ENCODE peak calls at places on chromosomes 2 and 18, in six cellular contexts. R, B, Y, J, U and L are unnamed samples. For H3K27me3, the result is how much of the 10 kb centered on the place peaks cover.

GRCh38 chr2:145094353-145094752 is 574.4 kb upstream of the ZEB2 start:
- DNase-seq in U (no peak), R (no peak), J (no peak), Y (no peak), B (no peak), L (no peak)

GRCh38 chr2:655626-656025 is 21.6 kb downstream of the TMEM18 start:
- DNase-seq in R (peak), B (no peak), Y (no peak), J (no peak), U (no peak), L (no peak)

GRCh38 chr2:176435691-176436215 is 166.5 kb downstream of the MTX2 start:
- DNase-seq in B (no peak), Y (no peak), J (no peak), U (no peak), R (no peak), L (no peak)

GRCh38 chr2:191593622-191594416 is 84.1 kb upstream of the NABP1 start:
- DNase-seq in Y (no peak), R (no peak), J (no peak), B (no peak), U (no peak), L (no peak)

GRCh38 chr2:177894546-177894945 is 178.0 kb downstream of the PDE11A start:
- DNase-seq in U (no peak), J (no peak), B (no peak), R (no peak), Y (no peak), L (no peak)

GRCh38 chr2:33412920-33413319 is 63.5 kb upstream of the RASGRP3 start:
- DNase-seq in B (no peak), J (peak), U (no peak), R (no peak), Y (no peak), L (no peak)

GRCh38 chr2:52220393-52220792 is 1188.5 kb upstream of the NRXN1 start:
- DNase-seq in U (no peak), J (no peak), B (no peak), R (no peak), Y (no peak), L (peak)

GRCh38 chr2:191382801-191383200 is 137.6 kb downstream of the MYO1B start:
- DNase-seq in R (no peak), U (no peak), B (peak), Y (no peak), J (no peak), L (peak)

GRCh38 chr2:10688921-10689807 is 611 bp downstream of the NOL10 start:
- DNase-seq in R (no peak), B (peak), U (no peak), J (no peak), Y (no peak), L (peak)

DNA sequence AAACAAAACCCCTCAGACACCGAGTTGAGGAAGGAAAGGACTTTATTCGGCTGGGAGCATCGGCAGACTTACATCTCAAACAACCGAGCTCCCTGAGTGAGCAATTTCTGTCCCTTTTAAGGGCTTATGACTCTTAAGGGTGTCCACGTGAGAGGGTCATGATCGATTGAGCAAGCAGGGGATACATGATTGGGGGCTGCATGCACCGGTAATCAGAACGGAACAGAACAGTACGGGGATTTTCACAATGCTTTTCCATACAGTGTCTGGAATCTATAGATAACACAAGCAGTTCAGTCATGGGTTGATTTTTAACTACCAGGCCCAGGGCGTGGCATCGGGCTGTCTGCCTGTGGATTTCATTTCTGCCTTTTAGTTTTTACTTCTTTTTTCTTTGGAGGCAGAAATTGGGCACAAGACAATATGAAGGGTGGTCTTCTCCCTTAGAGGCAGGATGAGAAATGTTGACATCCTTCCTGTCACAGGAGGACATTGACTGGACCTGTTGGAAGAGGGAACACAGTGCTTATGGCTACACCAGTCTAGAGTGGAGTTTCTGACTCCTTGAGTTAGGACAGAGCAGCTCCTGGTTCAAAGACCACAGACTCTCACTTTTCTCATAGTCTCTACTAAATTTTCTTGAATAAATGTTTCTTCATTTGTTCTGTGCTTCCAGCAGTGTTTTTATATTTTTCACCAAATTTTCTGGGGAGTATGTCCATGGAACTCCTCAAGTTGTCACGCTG is 35.8 kb downstream of the SPOPL start:
- DNase-seq in B (peak), J (no peak), R (no peak), U (no peak), Y (no peak), L (no peak)
- H3K4me3 ChIP-seq in B (no peak), J (no peak), R (no peak), U (no peak), Y (no peak), L (no peak)

DNA sequence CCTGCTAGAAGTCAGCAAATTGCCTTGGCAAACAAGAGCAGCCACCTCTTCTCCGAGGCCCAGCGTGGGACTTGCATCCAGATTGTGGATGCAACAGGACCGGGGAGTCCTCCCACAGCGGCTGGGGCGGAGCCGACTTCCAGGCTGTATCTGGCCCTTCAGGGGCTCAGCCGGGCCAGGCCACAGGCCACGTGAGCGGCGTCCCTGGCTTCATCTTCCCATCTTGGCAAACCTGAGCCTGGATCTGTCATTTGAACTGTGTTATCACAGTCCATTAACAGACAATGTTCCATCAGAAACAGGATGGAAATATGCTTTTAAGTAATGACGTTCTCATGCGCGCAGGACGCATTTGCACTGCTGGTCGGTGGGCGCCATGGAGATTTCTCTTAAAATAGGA is 483.5 kb upstream of the SALL3 start:
- DNase-seq in U (peak), R (peak), J (no peak), B (no peak), Y (no peak), L (peak)
- H3K27me3 ChIP-seq in U (under half), R (under half), J (under half), B (under half), Y (under half), L (under half)

GRCh38 chr2:151776367-151776766 is 42.1 kb upstream of the NEB start:
- DNase-seq in J (no peak), U (no peak), B (no peak), Y (no peak), R (no peak), L (no peak)

GRCh38 chr2:151777487-151777886 is 43.2 kb upstream of the NEB start:
- DNase-seq in R (no peak), B (no peak), U (no peak), J (no peak), Y (no peak), L (no peak)

GRCh38 chr2:151771599-151772358 is 37.5 kb upstream of the NEB start:
- DNase-seq in Y (no peak), U (peak), B (no peak), J (no peak), R (no peak), L (peak)

GRCh38 chr2:151775057-151775740 is 40.9 kb upstream of the NEB start:
- DNase-seq in R (no peak), U (no peak), B (no peak), Y (no peak), J (no peak), L (no peak)

DNA sequence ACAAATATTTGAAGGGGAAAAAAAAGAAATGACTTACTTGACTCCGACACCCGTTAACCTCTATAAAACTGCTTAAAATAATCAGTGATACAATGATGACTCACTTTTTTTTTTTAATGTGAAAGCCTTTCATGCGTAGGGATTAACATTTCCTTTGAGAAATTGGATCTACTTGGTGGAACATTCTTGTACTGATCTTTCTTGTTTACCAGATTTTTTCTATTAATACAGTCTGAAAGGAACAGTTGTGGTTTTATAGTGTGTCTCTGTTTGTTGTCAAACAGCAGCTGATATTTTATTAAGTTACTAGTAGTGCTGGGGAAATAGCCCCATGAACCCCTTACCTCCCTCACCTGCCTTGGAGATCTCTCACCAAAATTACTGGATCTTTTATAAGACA is 40.2 kb upstream of the NEB start:
- DNase-seq in B (no peak), U (no peak), Y (no peak), R (no peak), J (no peak), L (no peak)
- H3K4me3 ChIP-seq in B (no peak), U (no peak), Y (no peak), R (no peak), J (no peak), L (no peak)

GRCh38 chr2:122209377-122209776 is 453.9 kb downstream of the TSN start:
- DNase-seq in B (no peak), J (no peak), R (no peak), Y (no peak), U (no peak), L (no peak)
- H3K27me3 ChIP-seq in B (under half), J (under half), R (under half), Y (under half), U (under half), L (under half)

DNA sequence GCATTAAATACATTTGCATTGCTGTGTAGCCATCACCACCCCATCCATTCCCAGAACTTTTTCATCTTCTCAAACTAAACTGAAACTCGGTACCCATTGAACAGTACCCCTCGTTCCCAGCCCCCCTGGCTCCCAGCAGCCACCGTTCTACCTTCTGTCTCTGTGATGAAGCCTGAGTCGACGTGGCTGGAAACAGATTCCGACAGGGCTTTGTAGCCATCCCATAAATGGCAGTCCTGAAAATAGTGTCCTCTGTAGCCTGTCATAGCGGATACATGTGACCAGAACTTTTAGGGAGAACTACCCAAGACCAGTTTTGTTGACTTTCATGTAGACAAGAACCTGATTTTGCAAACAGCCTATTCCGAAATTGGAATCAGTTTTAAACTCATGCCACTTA is 59.1 kb downstream of the TSHZ1 start:
- DNase-seq in B (no peak), R (no peak), Y (no peak), J (no peak), U (no peak), L (no peak)
- H3K4me3 ChIP-seq in B (no peak), R (no peak), Y (no peak), J (no peak), U (no peak), L (no peak)

DNA sequence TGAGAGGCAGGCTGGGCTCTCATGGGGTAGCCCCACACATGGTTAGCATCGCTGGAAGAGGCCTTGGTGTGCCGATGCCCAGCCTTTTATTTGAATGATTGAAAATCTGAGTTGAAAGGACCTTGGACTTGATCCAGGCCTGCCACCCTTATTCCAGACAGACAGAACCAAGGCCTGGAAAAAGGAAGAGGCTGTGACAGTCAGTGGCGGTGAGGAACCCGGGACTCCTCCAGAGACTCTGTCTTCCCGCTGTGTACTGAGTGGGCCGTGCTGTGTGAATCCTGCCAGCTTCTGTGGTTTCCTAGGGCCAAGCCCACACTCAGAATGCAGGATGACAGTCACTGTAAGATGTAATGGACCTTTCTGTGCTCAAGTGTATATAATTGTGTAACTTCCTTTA is 218.5 kb downstream of the LDLRAD4 start:
- DNase-seq in U (no peak), B (no peak), J (no peak), Y (no peak), R (no peak), L (no peak)
- H3K27me3 ChIP-seq in U (under half), B (under half), J (under half), Y (under half), R (under half), L (under half)

DNA sequence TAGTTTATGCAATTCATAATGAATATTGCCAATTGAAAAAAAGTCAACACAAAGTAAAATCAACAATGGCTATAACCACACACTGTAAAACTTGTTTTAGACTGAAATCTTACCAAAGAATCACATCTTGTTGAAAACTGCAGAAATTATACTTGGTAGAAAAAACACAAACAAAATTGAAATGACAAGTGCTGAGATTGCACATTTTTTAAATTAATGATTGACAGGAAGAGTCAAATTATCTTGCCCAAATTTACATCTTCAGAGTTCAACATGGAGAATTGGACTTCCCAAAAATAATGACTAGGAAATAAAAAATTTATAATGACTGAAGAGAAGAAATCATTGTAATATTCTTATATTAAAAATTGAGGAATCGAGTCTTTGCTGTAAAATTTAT is 84.6 kb upstream of the TTC39C start:
- DNase-seq in U (no peak), J (no peak), Y (no peak), B (no peak), R (no peak), L (no peak)
- H3K4me3 ChIP-seq in U (no peak), J (no peak), Y (no peak), B (no peak), R (no peak), L (no peak)

GRCh38 chr2:131590896-131591295 is 63.2 kb downstream of the CCDC74A start:
- DNase-seq in U (no peak), Y (no peak), B (no peak), R (no peak), J (peak), L (no peak)
- H3K27me3 ChIP-seq in U (under half), Y (under half), B (under half), R (under half), J (under half), L (under half)

GRCh38 chr2:241358470-241358869 is 2.4 kb downstream of the FARP2 start:
- DNase-seq in B (no peak), R (no peak), Y (no peak), J (no peak), U (no peak), L (no peak)
- H3K4me3 ChIP-seq in B (peak), R (no peak), Y (no peak), J (no peak), U (no peak), L (no peak)

GRCh38 chr2:109702250-109702985 is 88.3 kb downstream of the SOWAHC start:
- DNase-seq in J (no peak), Y (no peak), R (no peak), B (no peak), U (no peak), L (no peak)
- H3K27me3 ChIP-seq in J (under half), Y (under half), R (under half), B (under half), U (under half), L (under half)